ENCODE peak calls at places on chromosome 1, in five cellular contexts. C is DND-41, S is hepatocyte, N is pancreas, Q is left ventricle myocardium inferior. W is an unnamed sample.
A peak's percentile ranks its signal among the peaks of the same experiment; 100 is the strongest.

GRCh38 chr1:96596226-96596625 is 125.4 kb upstream of the PTBP2 start:
- DNase-seq in Q (no peak), S (peak; percentile 40), N (no peak), C (peak; percentile 43), W (no peak)

GRCh38 chr1:110634455-110635281 is 28.5 kb upstream of the KCNA2 start:
- DNase-seq in N (peak; percentile 94), S (peak; percentile 26), C (no peak), Q (peak; percentile 91), W (no peak)

GRCh38 chr1:152543808-152544207 is 22.8 kb downstream of the LCE3E start:
- DNase-seq in C (no peak), S (no peak), Q (no peak), N (no peak), W (no peak)

GRCh38 chr1:179366093-179366800 is 476 bp downstream of the AXDND1 start:
- DNase-seq in Q (no peak), C (no peak), S (peak; percentile 16), N (no peak), W (no peak)

GRCh38 chr1:153538315-153538821 is 2.4 kb downstream of the S100A5 start:
- DNase-seq in S (peak; percentile 44), Q (no peak), N (peak; percentile 74), C (no peak), W (no peak)

GRCh38 chr1:146032613-146033219 is 11.2 kb upstream of the HJV start:
- DNase-seq in N (no peak), Q (no peak), C (no peak), S (peak; percentile 58), W (no peak)

GRCh38 chr1:236342403-236343245 is 51.5 kb upstream of the EDARADD start:
- DNase-seq in N (no peak), S (no peak), Q (no peak), C (no peak), W (no peak)

GRCh38 chr1:53899206-53899628 is 5.2 kb downstream of the DIO1 start:
- DNase-seq in Q (peak; percentile 25), N (peak; percentile 40), S (peak; percentile 43), C (no peak), W (no peak)

GRCh38 chr1:22494144-22494543 is 42.5 kb downstream of the ZBTB40 start:
- DNase-seq in Q (no peak), C (no peak), S (no peak), N (no peak), W (no peak)

GRCh38 chr1:8461341-8462110 is 143.6 kb downstream of the SLC45A1 start:
- DNase-seq in S (no peak), Q (no peak), C (no peak), N (no peak), W (peak; percentile 45)

GRCh38 chr1:75265792-75266191 is 131.6 kb downstream of the LHX8 start:
- DNase-seq in N (no peak), Q (no peak), C (no peak), S (peak; percentile 54), W (no peak)

GRCh38 chr1:183218981-183219621 is 33.0 kb downstream of the LAMC2 start:
- DNase-seq in N (no peak), C (peak; percentile 22), Q (no peak), S (peak; percentile 69), W (peak; percentile 89)

GRCh38 chr1:228194921-228195812 is 12.7 kb upstream of the OBSCN start:
- DNase-seq in Q (no peak), C (no peak), S (no peak), N (no peak), W (no peak)

GRCh38 chr1:30190481-30191153 is 532.8 kb downstream of the MATN1 start:
- DNase-seq in S (no peak), Q (no peak), N (no peak), C (no peak), W (no peak)

GRCh38 chr1:116326486-116326885 is 46.6 kb upstream of the ATP1A1 start:
- DNase-seq in C (no peak), Q (no peak), N (no peak), S (no peak), W (no peak)

GRCh38 chr1:92901699-92902405 is 59.4 kb downstream of the DIPK1A start:
- DNase-seq in N (no peak), S (no peak), C (no peak), Q (no peak), W (no peak)

GRCh38 chr1:197213193-197213592 is 54.9 kb upstream of the CRB1 start:
- DNase-seq in C (no peak), S (no peak), Q (no peak), N (no peak), W (no peak)

GRCh38 chr1:24103879-24104278 is 8.1 kb downstream of the MYOM3 start:
- DNase-seq in Q (no peak), S (no peak), C (no peak), N (no peak), W (no peak)

GRCh38 chr1:147541672-147542548 is 609 bp downstream of the BCL9 start:
- DNase-seq in S (peak; percentile 69), N (peak; percentile 59), Q (peak; percentile 34), C (peak; percentile 9), W (peak; percentile 12)

GRCh38 chr1:56413671-56414199 is 165.6 kb downstream of the PLPP3 start:
- DNase-seq in N (no peak), C (no peak), S (no peak), Q (no peak), W (no peak)

GRCh38 chr1:238779676-238780075 is 606.7 kb upstream of the CHRM3 start:
- DNase-seq in S (no peak), Q (no peak), N (no peak), C (no peak), W (no peak)

GRCh38 chr1:30536530-30536929 is 186.9 kb downstream of the MATN1 start:
- DNase-seq in S (no peak), Q (no peak), C (no peak), N (no peak), W (no peak)

GRCh38 chr1:7868085-7868780 is 15.4 kb upstream of the UTS2 start:
- DNase-seq in C (no peak), S (no peak), Q (no peak), N (no peak), W (no peak)

GRCh38 chr1:230292739-230293720 is 133.1 kb downstream of the PGBD5 start:
- DNase-seq in Q (no peak), N (no peak), C (no peak), S (no peak), W (no peak)

GRCh38 chr1:44368471-44369151 is 13.6 kb upstream of the ERI3 start:
- DNase-seq in Q (no peak), S (no peak), N (no peak), C (no peak), W (no peak)

GRCh38 chr1:97271906-97272788 is 550.6 kb downstream of the PTBP2 start:
- DNase-seq in Q (no peak), S (no peak), C (no peak), N (no peak), W (no peak)

GRCh38 chr1:11685210-11685752 is 4.3 kb upstream of the MAD2L2 start:
- DNase-seq in C (no peak), N (no peak), Q (no peak), S (no peak), W (no peak)

GRCh38 chr1:109821831-109822745 is 58.4 kb upstream of the EPS8L3 start:
- DNase-seq in Q (peak; percentile 45), S (no peak), N (no peak), C (no peak), W (no peak)

GRCh38 chr1:72623299-72623708 is 341.0 kb upstream of the NEGR1 start:
- DNase-seq in Q (no peak), N (no peak), C (peak; percentile 4), S (peak; percentile 72), W (peak; percentile 4)

GRCh38 chr1:11768821-11769220 is 6.8 kb downstream of the C1orf167 start:
- DNase-seq in N (no peak), C (no peak), Q (no peak), S (no peak), W (no peak)

GRCh38 chr1:151146072-151146415 is 387 bp downstream of the SEMA6C start:
- DNase-seq in S (peak; percentile 13), Q (no peak), N (no peak), C (no peak), W (no peak)

GRCh38 chr1:151146416-151147131 is at the start of gene SEMA6C:
- DNase-seq in N (peak; percentile 94), Q (peak; percentile 96), C (peak; percentile 91), S (peak; percentile 94), W (peak; percentile 81)

GRCh38 chr1:151145158-151146071 is 1.0 kb downstream of the SEMA6C start:
- DNase-seq in Q (peak; percentile 44), S (peak; percentile 44), C (no peak), N (peak; percentile 43), W (peak; percentile 28)

GRCh38 chr1:151147132-151147503 is 687 bp upstream of the SEMA6C start:
- DNase-seq in C (no peak), Q (no peak), S (peak; percentile 31), N (no peak), W (no peak)

GRCh38 chr1:151147685-151148084 is 1.3 kb upstream of the SEMA6C start:
- DNase-seq in N (no peak), Q (no peak), C (no peak), S (peak; percentile 50), W (no peak)
- H3K4me3 ChIP-seq in N (no peak overlapping the region), Q (peak overlapping the region; percentile 90), C (peak overlapping the region; percentile 86), S (no peak overlapping the region), W (no peak overlapping the region)

DNA sequence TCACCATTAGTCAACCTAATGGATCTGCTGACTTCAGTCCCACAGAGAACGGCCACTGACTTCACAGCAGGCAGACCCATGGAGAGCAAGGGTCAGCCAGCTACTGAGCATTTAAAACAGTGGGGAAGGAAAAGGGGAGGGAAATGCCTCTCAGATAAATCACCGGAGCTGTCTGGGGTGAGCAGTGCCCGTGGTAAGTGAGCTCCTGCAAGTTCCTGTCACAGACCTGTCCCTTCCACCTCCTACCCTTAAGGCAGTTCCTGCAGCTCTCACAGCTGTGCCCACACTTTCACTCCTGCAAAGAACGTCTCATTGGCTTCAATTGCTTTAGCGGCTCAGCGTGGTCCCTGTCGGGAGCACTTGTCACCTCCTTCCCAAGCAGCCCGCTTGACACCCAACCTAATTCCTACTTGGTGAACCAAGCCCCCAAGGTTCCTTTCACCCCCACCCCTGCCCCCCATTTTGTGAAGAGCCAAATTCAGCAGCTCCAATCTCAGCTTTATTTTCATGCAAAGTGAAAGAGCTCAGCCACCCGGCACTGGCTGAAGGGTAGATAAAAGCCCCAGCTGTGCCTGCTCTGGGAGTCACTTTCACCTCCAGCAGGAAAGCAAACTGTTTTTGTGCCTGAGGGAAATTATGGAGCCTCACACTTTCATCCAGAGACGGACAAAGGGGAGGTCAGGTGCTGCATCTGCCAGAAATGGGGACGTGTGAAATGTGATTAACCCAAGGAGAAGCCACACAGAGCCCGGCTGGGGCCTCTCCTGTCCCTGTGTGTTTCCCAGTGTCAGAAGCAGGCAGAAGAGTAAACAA is 306.2 kb downstream of the TTLL7 start:
- DNase-seq in Q (no peak), C (peak; percentile 79), S (peak; percentile 38), N (peak; percentile 15), W (peak; percentile 27)
- H3K4me3 ChIP-seq in Q (peak overlapping the region; percentile 59), C (peak overlapping the region; percentile 55), S (peak overlapping the region; percentile 23), N (peak overlapping the region; percentile 23), W (peak overlapping the region; percentile 33)

DNA sequence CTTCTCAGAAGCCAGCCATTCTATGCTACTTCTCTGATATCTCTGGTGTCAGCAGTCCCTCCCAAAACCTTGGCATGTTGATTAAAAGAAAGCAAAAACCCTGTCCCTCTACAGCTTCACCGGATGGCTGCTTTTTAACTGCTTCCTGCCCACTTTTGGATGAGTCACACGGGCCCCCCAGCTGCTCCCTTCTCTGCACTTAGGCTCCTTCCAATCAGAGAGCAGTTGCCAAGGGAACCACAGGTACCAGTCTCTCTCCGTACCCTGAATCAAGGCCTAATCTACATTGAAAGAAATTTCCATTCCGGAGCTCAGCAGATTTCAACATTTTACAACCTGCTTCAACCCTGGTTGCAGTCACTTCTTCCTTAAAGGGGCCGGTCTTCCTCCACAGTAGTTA is 70.6 kb upstream of the GJB5 start:
- DNase-seq in C (peak; percentile 38), Q (no peak), S (peak; percentile 67), N (no peak), W (no peak)
- H3K4me3 ChIP-seq in C (no peak overlapping the region), Q (no peak overlapping the region), S (no peak overlapping the region), N (no peak overlapping the region), W (no peak overlapping the region)

GRCh38 chr1:233587958-233588799 is 25.7 kb upstream of the KCNK1 start:
- DNase-seq in C (no peak), Q (no peak), N (no peak), S (no peak), W (no peak)
- H3K4me3 ChIP-seq in C (no peak overlapping the region), Q (no peak overlapping the region), N (no peak overlapping the region), S (no peak overlapping the region), W (no peak overlapping the region)